ENCODE peak calls at places on chromosomes 7 and 10, in eight cellular contexts. V is activated naive CD4-positive, alpha-beta T cell; Y is fibroblast of lung; R is AG08395; T is coronary artery; I is stimulated activated naive B cell treated with anti-CD40 and anti-IgM and Interleukin-4, amounts not matched to agents 10 μg/mL and 1 μg/mL and 100 μg/mL, for 72 hours; K is fibroblast of the aortic adventitia; E is endodermal cell. D is an unnamed sample.

GRCh38 chr7:47949703-47950102 is 1.4 kb upstream of the PKD1L1 start:
- DNase-seq in V (no peak), Y (no peak), R (no peak), T (no peak), I (no peak), K (no peak), E (no peak), D (no peak)

GRCh38 chr7:113730309-113730955 is 188.4 kb downstream of the PPP1R3A start:
- DNase-seq in V (no peak), Y (peak; percentile 83), R (peak; percentile 2), T (no peak), I (no peak), K (peak; percentile 73), E (no peak), D (no peak)

GRCh38 chr10:54402576-54402975 is 398.5 kb downstream of the PCDH15 start:
- DNase-seq in V (no peak), Y (peak; percentile 65), R (no peak), T (no peak), I (no peak), K (no peak), E (peak; percentile 50), D (no peak)

GRCh38 chr10:14200645-14201534 is 129.8 kb downstream of the FRMD4A start:
- DNase-seq in V (no peak), Y (no peak), R (no peak), T (no peak), I (no peak), K (no peak), E (peak; percentile 94), D (no peak)

GRCh38 chr7:87653178-87653577 is 25.0 kb downstream of the RUNDC3B start:
- DNase-seq in V (no peak), Y (no peak), R (no peak), T (no peak), I (no peak), K (no peak), E (no peak), D (no peak)

GRCh38 chr10:96842896-96843723 is 11.0 kb downstream of the LCOR start:
- DNase-seq in V (no peak), Y (no peak), R (no peak), T (no peak), I (no peak), K (no peak), E (no peak), D (no peak)

GRCh38 chr10:689433-690226 is at the start of gene DIP2C:
- DNase-seq in V (no peak), Y (peak; percentile 76), R (peak; percentile 96), T (no peak), I (no peak), K (peak; percentile 72), E (peak; percentile 85), D (no peak)

GRCh38 chr7:134514106-134514505 is 13.3 kb upstream of the AKR1B10 start:
- DNase-seq in V (no peak), Y (no peak), R (no peak), T (no peak), I (no peak), K (no peak), E (no peak), D (no peak)

GRCh38 chr7:10973942-10974716 is 457 bp downstream of the PHF14 start:
- DNase-seq in V (no peak), Y (peak; percentile 49), R (peak; percentile 53), T (peak; percentile 78), I (no peak), K (peak; percentile 35), E (peak; percentile 70), D (no peak)

GRCh38 chr10:47370015-47370767 is 13.9 kb downstream of the ZNF488 start:
- DNase-seq in V (no peak), Y (no peak), R (no peak), T (peak; percentile 47), I (no peak), K (no peak), E (peak; percentile 14), D (no peak)

GRCh38 chr7:93558705-93559614 is 15.6 kb downstream of the CALCR start:
- DNase-seq in V (no peak), Y (no peak), R (no peak), T (no peak), I (no peak), K (no peak), E (peak; percentile 74), D (no peak)

GRCh38 chr7:148772297-148773089 is 73.8 kb downstream of the CUL1 start:
- DNase-seq in V (no peak), Y (peak; percentile 87), R (peak; percentile 84), T (no peak), I (no peak), K (peak; percentile 65), E (no peak), D (no peak)

GRCh38 chr7:117154721-117155120 is 168.1 kb downstream of the WNT2 start:
- DNase-seq in V (no peak), Y (no peak), R (no peak), T (no peak), I (no peak), K (no peak), E (no peak), D (no peak)

GRCh38 chr10:62454696-62455451 is 80.7 kb downstream of the ZNF365 start:
- DNase-seq in V (no peak), Y (peak; percentile 46), R (peak; percentile 82), T (no peak), I (no peak), K (peak; percentile 83), E (no peak), D (no peak)

GRCh38 chr7:77811895-77812685 is 13.5 kb downstream of the PHTF2 start:
- DNase-seq in V (no peak), Y (peak; percentile 73), R (peak; percentile 67), T (no peak), I (no peak), K (peak; percentile 79), E (no peak), D (no peak)

GRCh38 chr7:128409435-128410091 is at the start of gene IMPDH1:
- DNase-seq in V (peak; percentile 56), Y (peak; percentile 76), R (peak; percentile 98), T (peak; percentile 94), I (peak; percentile 67), K (no peak), E (peak; percentile 95), D (no peak)

GRCh38 chr10:93198401-93199175 is 124.9 kb downstream of the CYP26A1 start:
- DNase-seq in V (no peak), Y (peak; percentile 51), R (peak; percentile 70), T (no peak), I (no peak), K (peak; percentile 50), E (peak; percentile 84), D (no peak)

GRCh38 chr7:94286111-94286510 is 108.6 kb upstream of the COL1A2 start:
- DNase-seq in V (no peak), Y (no peak), R (no peak), T (no peak), I (no peak), K (peak; percentile 59), E (no peak), D (no peak)

GRCh38 chr10:111706331-111706730 is 477.2 kb downstream of the GPAM start:
- DNase-seq in V (no peak), Y (no peak), R (no peak), T (no peak), I (no peak), K (no peak), E (no peak), D (no peak)

GRCh38 chr7:27186450-27187157 is 1.6 kb upstream of the HOXA11 start:
- DNase-seq in V (no peak), Y (no peak), R (no peak), T (no peak), I (no peak), K (no peak), E (peak; percentile 29), D (no peak)

GRCh38 chr10:112490543-112490942 is 43.5 kb downstream of the VTI1A start:
- DNase-seq in V (no peak), Y (peak; percentile 18), R (no peak), T (no peak), I (no peak), K (peak; percentile 15), E (peak; percentile 49), D (no peak)

GRCh38 chr7:88169717-88170320 is 50.0 kb downstream of the SRI start:
- DNase-seq in V (no peak), Y (peak; percentile 24), R (peak; percentile 41), T (no peak), I (no peak), K (peak; percentile 26), E (no peak), D (no peak)

GRCh38 chr10:100826983-100827818 is 81.8 kb downstream of the PAX2 start:
- DNase-seq in V (no peak), Y (no peak), R (no peak), T (no peak), I (peak; percentile 28), K (no peak), E (peak; percentile 84), D (no peak)

GRCh38 chr10:94640562-94640961 is 43.0 kb upstream of the CYP2C18 start:
- DNase-seq in V (no peak), Y (no peak), R (no peak), T (no peak), I (no peak), K (no peak), E (no peak), D (no peak)

GRCh38 chr10:46546591-46547330 is 9.7 kb downstream of the GPRIN2 start:
- DNase-seq in V (no peak), Y (no peak), R (no peak), T (peak; percentile 74), I (no peak), K (no peak), E (peak; percentile 57), D (no peak)

GRCh38 chr7:51428226-51428887 is 111.7 kb upstream of the COBL start:
- DNase-seq in V (no peak), Y (no peak), R (no peak), T (no peak), I (no peak), K (no peak), E (peak; percentile 78), D (no peak)

GRCh38 chr7:100546129-100546867 is 7.3 kb downstream of the AGFG2 start:
- DNase-seq in V (no peak), Y (no peak), R (no peak), T (no peak), I (no peak), K (no peak), E (no peak), D (no peak)

GRCh38 chr7:17773289-17773626 is 167.0 kb downstream of the SNX13 start:
- DNase-seq in V (no peak), Y (peak; percentile 94), R (peak; percentile 74), T (no peak), I (no peak), K (peak; percentile 89), E (no peak), D (no peak)

GRCh38 chr10:11789294-11789693 is 33.9 kb upstream of the PROSER2 start:
- DNase-seq in V (no peak), Y (no peak), R (no peak), T (no peak), I (no peak), K (no peak), E (no peak), D (no peak)

GRCh38 chr10:88657901-88658300 is 6.3 kb upstream of the LIPF start:
- DNase-seq in V (no peak), Y (peak; percentile 34), R (no peak), T (no peak), I (no peak), K (peak; percentile 30), E (no peak), D (no peak)

GRCh38 chr10:93267521-93267920 is 193.8 kb downstream of the CYP26A1 start:
- DNase-seq in V (no peak), Y (no peak), R (no peak), T (no peak), I (peak; percentile 44), K (no peak), E (no peak), D (peak; percentile 94)

GRCh38 chr7:19916011-19916410 is 142.6 kb upstream of the TMEM196 start:
- DNase-seq in V (no peak), Y (no peak), R (peak; percentile 10), T (no peak), I (no peak), K (no peak), E (no peak), D (no peak)

GRCh38 chr7:85655252-85655651 is 468.4 kb upstream of the SEMA3D start:
- DNase-seq in V (no peak), Y (no peak), R (no peak), T (no peak), I (no peak), K (no peak), E (no peak), D (no peak)